ENCODE peak calls at places on chromosomes 7 and 10, in five cellular contexts. B is ovary, W is cardiac muscle cell, I is adipocyte, E is hepatocyte. X is an unnamed sample.

GRCh38 chr10:103896225-103896624 is 21.8 kb downstream of the STN1 start:
- DNase-seq in B (no peak), W (no peak), I (peak), E (no peak), X (no peak)

GRCh38 chr7:88224596-88225275 is 4.9 kb upstream of the SRI start:
- DNase-seq in B (no peak), W (no peak), I (peak), E (no peak), X (no peak)

GRCh38 chr7:49099587-49100326 is 175.4 kb downstream of the CDC14C start:
- DNase-seq in B (no peak), W (peak), I (no peak), E (peak), X (no peak)

GRCh38 chr10:132227851-132228390 is 41.2 kb downstream of the DPYSL4 start:
- DNase-seq in B (no peak), W (no peak), I (no peak), E (no peak), X (no peak)

GRCh38 chr7:117269417-117269816 is 53.4 kb downstream of the WNT2 start:
- DNase-seq in B (no peak), W (no peak), I (peak), E (no peak), X (no peak)

GRCh38 chr10:50021646-50022045 is 33.4 kb downstream of the AGAP6 start:
- DNase-seq in B (no peak), W (no peak), I (no peak), E (no peak), X (no peak)

GRCh38 chr7:94008537-94008936 is 4.4 kb upstream of the BET1 start:
- DNase-seq in B (no peak), W (no peak), I (no peak), E (no peak), X (no peak)

GRCh38 chr10:98460837-98461499 is 14.2 kb upstream of the HPS1 start:
- DNase-seq in B (peak), W (peak), I (peak), E (peak), X (no peak)

GRCh38 chr10:48507933-48508830 is 96.7 kb downstream of the ARHGAP22 start:
- DNase-seq in B (peak), W (no peak), I (no peak), E (no peak), X (no peak)

GRCh38 chr7:150974468-150975391 is 3.4 kb downstream of the KCNH2 start:
- DNase-seq in B (peak), W (peak), I (peak), E (peak), X (peak)

GRCh38 chr10:80473096-80473657 is 19.1 kb downstream of the TSPAN14 start:
- DNase-seq in B (no peak), W (no peak), I (no peak), E (no peak), X (no peak)

GRCh38 chr10:44963772-44964633 is 4.4 kb downstream of the RASSF4 start:
- DNase-seq in B (no peak), W (peak), I (peak), E (peak), X (peak)

GRCh38 chr7:18320971-18321567 is 174.5 kb upstream of the HDAC9 start:
- DNase-seq in B (no peak), W (peak), I (peak), E (peak), X (peak)

GRCh38 chr10:42962120-42962901 is 114.6 kb upstream of the RET start:
- DNase-seq in B (peak), W (no peak), I (no peak), E (no peak), X (peak)

GRCh38 chr10:44567471-44567870 is 182.6 kb upstream of the CXCL12 start:
- DNase-seq in B (no peak), W (no peak), I (peak), E (no peak), X (no peak)

GRCh38 chr10:28986117-28986792 is 302.6 kb upstream of the LYZL1 start:
- DNase-seq in B (no peak), W (no peak), I (no peak), E (no peak), X (no peak)

GRCh38 chr10:102322914-102323313 is 72.6 kb upstream of the NFKB2 start:
- DNase-seq in B (no peak), W (no peak), I (no peak), E (no peak), X (no peak)

GRCh38 chr10:132122097-132122861 is 56.5 kb downstream of the JAKMIP3 start:
- DNase-seq in B (no peak), W (no peak), I (no peak), E (no peak), X (no peak)

GRCh38 chr10:89916481-89916880 is 215.1 kb downstream of the KIF20B start:
- DNase-seq in B (no peak), W (no peak), I (peak), E (no peak), X (no peak)

GRCh38 chr10:103114876-103115275 is 78.2 kb downstream of the NT5C2 start:
- DNase-seq in B (no peak), W (no peak), I (no peak), E (no peak), X (no peak)

GRCh38 chr10:57723305-57723704 is 544.4 kb downstream of the IPMK start:
- DNase-seq in B (no peak), W (no peak), I (no peak), E (no peak), X (no peak)

GRCh38 chr7:50068026-50068425 is 25.0 kb downstream of the ZPBP start:
- DNase-seq in B (no peak), W (no peak), I (no peak), E (no peak), X (no peak)

GRCh38 chr10:118615888-118616287 is 20.4 kb upstream of the PRLHR start:
- DNase-seq in B (no peak), W (no peak), I (peak), E (no peak), X (peak)

GRCh38 chr7:134707663-134708383 is 61.2 kb downstream of the BPGM start:
- DNase-seq in B (no peak), W (no peak), I (peak), E (no peak), X (no peak)

GRCh38 chr10:15367296-15367830 is 3.7 kb downstream of the FAM171A1 start:
- DNase-seq in B (no peak), W (no peak), I (no peak), E (no peak), X (no peak)

GRCh38 chr7:151687523-151688235 is 168.0 kb upstream of the RHEB start:
- DNase-seq in B (peak), W (peak), I (peak), E (peak), X (peak)

GRCh38 chr7:130886438-130887135 is 152.6 kb upstream of the KLF14 start:
- DNase-seq in B (no peak), W (no peak), I (peak), E (no peak), X (no peak)
- H3K4me3 ChIP-seq in B (no peak), W (no peak), I (peak), E (no peak), X (no peak)

DNA sequence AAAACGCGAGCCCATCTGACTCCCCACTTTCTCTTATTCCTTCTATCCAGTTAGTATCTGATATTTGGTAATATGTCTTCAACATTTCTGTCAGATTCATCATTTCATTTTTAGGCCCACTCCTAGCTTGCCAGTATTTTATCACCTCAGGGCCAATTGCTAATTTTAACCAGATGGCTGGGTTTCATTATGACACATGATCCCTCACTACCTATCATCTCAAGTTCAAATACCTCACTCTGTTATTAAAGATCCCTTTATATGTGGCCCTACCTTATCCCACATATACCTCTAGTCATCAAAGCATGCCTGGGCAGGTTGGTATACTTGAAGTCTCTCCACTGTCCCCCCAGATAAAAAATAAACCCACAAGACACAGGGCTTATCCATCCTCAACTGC is 104.9 kb downstream of the RNLS start:
- DNase-seq in B (no peak), W (no peak), I (peak), E (no peak), X (no peak)
- H3K4me3 ChIP-seq in B (no peak), W (no peak), I (no peak), E (no peak), X (no peak)

DNA sequence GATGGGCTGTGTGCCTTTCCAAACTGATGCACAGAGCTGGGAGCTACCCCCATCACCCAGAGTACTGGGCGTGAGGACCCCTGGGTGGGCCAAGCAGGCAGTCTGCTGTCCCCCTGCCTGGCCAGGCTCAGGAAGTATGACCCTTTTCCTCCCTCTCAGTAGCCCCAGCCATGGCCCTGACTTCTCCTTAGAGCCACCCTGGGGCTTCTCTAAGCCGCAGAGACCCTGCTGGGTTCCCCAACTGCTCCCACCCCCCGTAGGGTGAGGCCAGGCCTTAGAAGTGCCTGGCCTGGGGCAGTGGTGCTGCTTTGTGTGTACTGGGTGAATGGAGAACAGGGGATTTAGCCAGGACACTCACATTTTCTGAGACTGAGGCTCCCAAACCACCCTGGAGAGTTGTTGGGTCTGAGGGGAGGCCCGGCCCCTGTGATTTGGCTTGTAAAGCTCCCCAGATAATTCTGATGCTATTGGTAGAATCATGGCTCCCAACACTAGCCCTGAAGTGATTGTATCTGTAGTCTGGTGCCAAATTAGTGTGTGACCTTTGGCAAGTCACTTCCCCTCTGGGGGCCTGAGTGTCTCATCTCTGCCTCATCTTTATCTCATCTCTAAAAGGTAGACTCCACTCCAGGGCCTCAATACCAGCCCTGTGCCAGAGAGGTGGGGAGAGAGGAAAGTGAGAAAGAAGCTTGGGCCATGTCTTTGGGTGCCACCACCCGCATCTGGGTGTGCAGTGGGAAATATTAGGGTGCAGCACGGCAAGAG is 99.7 kb upstream of the PPIF start:
- DNase-seq in B (no peak), W (no peak), I (no peak), E (no peak), X (no peak)
- H3K4me3 ChIP-seq in B (no peak), W (no peak), I (no peak), E (no peak), X (no peak)

DNA sequence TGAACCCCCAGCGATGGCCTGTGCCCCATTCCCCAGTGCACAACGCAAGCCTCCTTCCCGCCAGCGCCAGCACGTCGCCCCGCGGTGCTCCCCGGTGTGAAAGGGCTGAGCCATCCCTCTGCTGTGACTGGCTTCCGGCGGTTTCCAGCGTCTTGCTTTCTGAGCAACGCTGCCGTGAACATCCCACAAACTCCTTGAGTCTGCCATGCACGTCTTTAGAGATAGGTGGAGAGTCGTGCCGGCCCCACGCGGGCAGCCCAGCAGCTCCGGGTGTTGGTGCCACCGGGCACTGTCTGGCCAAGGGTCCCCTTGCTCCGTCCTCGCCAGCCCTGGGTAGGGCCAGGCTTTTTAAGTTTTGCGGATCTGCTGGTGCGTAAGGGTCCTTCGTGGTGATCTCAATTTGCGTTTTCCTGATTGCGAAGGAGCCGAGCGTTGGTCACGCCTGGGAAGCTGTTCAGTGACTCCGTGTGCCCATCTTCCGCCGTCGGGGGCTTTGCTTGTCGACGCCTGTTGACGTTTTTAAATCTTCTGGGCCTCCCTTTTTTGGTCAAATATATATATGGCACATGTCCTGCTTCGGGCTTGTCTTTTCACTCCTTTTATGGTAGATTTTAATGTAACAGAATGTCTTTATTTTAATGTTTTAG is 70.6 kb downstream of the FOXL3 start:
- DNase-seq in B (no peak), W (no peak), I (no peak), E (no peak), X (peak)
- H3K4me3 ChIP-seq in B (no peak), W (no peak), I (no peak), E (no peak), X (no peak)

DNA sequence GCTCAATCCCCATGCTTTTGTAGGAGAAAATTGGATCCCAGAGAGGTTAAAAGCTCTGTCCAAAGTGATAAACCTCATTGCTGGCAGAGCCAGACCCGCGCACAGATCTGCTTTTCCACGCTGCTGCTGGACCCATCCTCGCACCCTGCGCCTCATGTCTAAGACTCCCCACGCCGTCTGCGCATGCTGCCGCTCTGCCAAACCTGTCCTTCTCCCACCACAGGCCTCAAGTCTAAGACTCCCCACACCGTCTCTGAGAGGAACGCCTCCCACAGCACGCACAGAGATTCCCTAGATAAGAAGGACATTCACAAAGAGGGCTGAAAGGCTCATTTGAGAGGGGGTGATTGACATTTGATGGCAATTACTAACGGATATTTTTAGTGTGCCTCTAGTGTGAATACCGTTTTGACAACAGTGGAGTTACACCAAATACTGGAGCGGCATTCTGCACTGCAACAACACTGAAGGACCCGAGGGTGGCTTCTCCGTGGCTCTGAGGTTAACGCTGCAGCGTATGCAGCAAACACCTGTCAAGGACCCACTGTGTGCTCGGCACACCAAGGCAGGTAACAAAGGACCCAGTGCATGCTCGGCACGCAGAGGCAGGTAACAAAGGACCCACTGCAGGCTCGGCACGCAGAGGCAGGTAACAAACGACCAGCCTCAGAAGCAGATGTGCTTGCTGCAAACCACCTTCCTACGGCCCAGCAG is 231.4 kb downstream of the DNAJB6 start:
- DNase-seq in B (no peak), W (no peak), I (no peak), E (no peak), X (no peak)
- H3K4me3 ChIP-seq in B (peak), W (no peak), I (peak), E (peak), X (peak)

DNA sequence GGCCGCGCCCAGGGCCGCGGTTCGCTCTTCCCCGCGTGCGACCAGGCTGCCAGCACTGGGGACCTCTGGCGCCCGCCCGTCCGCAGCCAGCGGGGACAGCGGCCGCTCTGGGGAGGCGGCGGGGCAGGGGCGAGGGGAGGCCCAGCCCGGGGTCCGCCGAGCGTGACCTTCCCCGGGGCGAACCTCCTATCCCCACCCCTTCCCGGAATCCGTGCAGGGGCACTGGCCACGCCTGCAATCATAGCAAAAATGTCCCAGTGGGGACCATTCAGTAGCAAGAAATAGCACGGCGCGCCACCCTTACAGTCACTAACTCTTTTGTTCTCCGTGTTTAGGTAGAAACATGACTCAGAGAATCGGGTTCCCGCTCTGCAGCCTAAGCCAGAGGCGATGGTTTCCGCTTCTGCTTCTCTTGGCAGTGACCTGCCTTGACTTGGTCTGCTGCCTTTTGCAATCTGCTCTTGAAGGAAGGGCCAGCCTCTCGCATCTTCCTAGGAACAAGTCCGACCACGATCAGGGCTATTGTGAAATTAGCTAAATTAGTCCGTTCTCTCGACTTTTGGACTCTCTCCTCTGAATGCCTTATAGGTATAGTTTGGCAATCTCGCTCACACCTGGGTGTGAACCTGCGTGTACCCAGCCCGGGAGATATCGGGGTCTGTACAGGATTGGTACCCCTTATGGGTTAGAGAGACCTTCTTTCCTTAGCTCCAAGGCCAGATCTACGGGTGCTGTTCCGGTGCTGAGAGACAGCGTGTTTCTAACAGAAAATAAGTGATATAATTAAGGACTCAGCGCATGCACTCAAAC is 79.4 kb upstream of the ACBD5 start:
- DNase-seq in B (no peak), W (peak), I (peak), E (peak), X (peak)
- H3K4me3 ChIP-seq in B (no peak), W (no peak), I (peak), E (peak), X (peak)

DNA sequence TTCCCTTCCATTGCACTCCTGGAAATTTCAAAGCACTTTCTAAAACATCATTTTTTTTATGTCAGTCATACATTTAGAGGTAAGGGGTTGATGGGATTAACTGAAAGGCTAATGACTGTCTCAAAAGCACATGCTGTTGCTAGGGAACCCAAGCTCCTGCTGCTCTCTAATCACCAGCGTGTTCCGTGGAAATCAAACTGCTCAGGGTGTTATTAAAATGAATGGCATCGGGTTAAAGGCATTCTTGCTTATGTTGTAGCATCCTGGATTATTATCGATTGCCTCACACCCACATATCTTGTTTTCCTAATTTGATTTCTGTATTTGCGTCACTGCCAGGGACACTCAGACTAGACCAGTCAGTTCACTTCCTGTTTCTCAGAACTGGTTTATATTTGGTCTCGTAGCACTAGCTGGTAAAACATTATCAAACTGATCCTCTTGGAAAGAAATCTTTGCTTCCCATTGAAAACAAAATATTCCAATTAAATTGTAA is 216.5 kb upstream of the MKLN1 start:
- DNase-seq in B (no peak), W (no peak), I (peak), E (no peak), X (no peak)
- H3K4me3 ChIP-seq in B (peak), W (no peak), I (peak), E (no peak), X (no peak)

DNA sequence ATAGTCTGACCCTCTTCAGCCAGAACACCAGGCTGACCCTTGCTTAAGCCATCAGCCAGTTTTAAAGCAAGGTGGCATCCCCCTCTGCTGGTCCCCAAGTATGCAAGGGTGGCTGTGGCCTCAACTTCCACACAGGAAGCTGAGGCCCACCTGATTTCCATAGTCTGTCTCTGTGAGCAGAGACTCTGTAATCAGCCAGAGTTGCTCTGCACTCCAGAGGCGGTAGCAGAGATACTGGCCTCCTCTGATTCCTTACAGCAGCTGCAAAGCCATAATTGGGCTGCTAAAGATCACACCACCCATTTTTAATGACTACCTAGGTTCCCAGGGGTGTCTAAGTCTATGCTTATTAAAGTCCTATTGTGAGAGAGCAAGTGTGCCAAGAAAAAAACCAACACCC is 1.8 kb downstream of the PDAP1 start:
- DNase-seq in B (no peak), W (no peak), I (no peak), E (no peak), X (no peak)
- H3K4me3 ChIP-seq in B (no peak), W (no peak), I (peak), E (no peak), X (no peak)